ENCODE peak calls at places on chromosomes 6 and 20, in eight cellular contexts. F, R, N, B, J, U, Q and M are unnamed samples. For H3K4me1, the result is how much of the 10 kb centered on the place peaks cover.

GRCh38 chr6:47743744-47744143 is 38.1 kb upstream of the OPN5 start:
- DNase-seq in F (no peak), J (no peak), N (no peak), U (no peak), B (peak), R (no peak), Q (no peak), M (no peak)

GRCh38 chr6:24215068-24215467 is 89.1 kb downstream of the NRSN1 start:
- DNase-seq in N (no peak), Q (no peak), B (no peak), F (no peak), J (no peak), R (no peak), U (no peak), M (no peak)

GRCh38 chr6:133326584-133326983 is 85.4 kb downstream of the EYA4 start:
- DNase-seq in F (no peak), R (no peak), B (no peak), J (no peak), Q (no peak), N (no peak), U (no peak), M (no peak)

GRCh38 chr20:1894471-1894950 is 696 bp upstream of the SIRPA start:
- DNase-seq in N (peak), B (peak), R (no peak), U (peak), J (peak), F (peak), Q (peak), M (peak)

GRCh38 chr6:30258204-30258603 is 45.0 kb upstream of the TRIM26 start:
- DNase-seq in Q (no peak), N (no peak), F (no peak), U (no peak), J (no peak), B (no peak), R (no peak), M (no peak)

GRCh38 chr20:10596726-10597125 is 77.1 kb downstream of the JAG1 start:
- DNase-seq in Q (no peak), B (peak), U (no peak), R (no peak), F (no peak), J (peak), N (no peak), M (no peak)

GRCh38 chr6:26571592-26572296 is 25.0 kb upstream of the ABT1 start:
- DNase-seq in U (peak), F (peak), B (peak), J (peak), R (no peak), N (peak), Q (no peak), M (peak)

GRCh38 chr6:33049323-33049722 is 24.1 kb downstream of the HLA-DPA1 start:
- DNase-seq in U (no peak), F (no peak), R (no peak), N (no peak), B (no peak), J (no peak), Q (no peak), M (no peak)

GRCh38 chr20:44182135-44182765 is 4.7 kb downstream of the JPH2 start:
- DNase-seq in N (no peak), J (no peak), F (no peak), B (no peak), R (no peak), Q (no peak), U (no peak), M (no peak)

GRCh38 chr20:44185574-44185973 is 1.4 kb downstream of the JPH2 start:
- DNase-seq in B (no peak), Q (no peak), J (no peak), F (no peak), U (no peak), N (no peak), R (no peak), M (no peak)

GRCh38 chr20:44182863-44183262 is 4.1 kb downstream of the JPH2 start:
- DNase-seq in F (no peak), N (no peak), Q (no peak), U (no peak), B (no peak), J (no peak), R (no peak), M (no peak)

GRCh38 chr20:44181611-44182010 is 5.4 kb downstream of the JPH2 start:
- DNase-seq in J (no peak), U (no peak), F (no peak), R (no peak), N (no peak), B (no peak), Q (peak), M (peak)

DNA sequence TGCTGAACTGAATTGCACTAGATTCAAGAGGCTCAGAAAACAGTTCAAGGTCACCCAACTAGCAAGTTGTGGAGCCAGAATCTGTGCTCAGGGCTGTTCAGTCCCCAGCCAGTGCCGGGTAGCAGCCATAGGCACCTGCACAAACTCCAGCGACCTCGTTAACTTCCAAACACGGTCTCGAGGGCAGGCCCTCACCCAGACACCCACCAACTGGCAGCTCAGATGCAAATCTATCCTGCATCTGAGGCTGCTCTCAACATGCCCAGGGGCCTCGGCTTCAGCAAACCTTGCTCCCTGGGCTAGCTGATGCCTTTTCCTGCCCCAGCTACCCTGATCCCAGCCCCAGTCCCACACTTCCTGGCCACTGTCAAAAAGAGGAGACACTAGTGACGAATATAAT is 3.7 kb downstream of the JPH2 start:
- DNase-seq in F (no peak), J (no peak), Q (no peak), U (no peak), R (no peak), N (no peak), B (no peak), M (no peak)
- H3K4me1 ChIP-seq in F (under half), J (under half), Q (half or more), U (under half), R (under half), N (under half), B (under half), M (under half)

GRCh38 chr20:58649288-58650180 is 1.5 kb upstream of the STX16 start:
- DNase-seq in J (no peak), Q (no peak), R (no peak), N (peak), U (no peak), B (no peak), F (peak), M (peak)
- H3K4me3 ChIP-seq in J (no peak), Q (peak), R (peak), N (peak), U (peak), B (no peak), F (peak), M (peak)

DNA sequence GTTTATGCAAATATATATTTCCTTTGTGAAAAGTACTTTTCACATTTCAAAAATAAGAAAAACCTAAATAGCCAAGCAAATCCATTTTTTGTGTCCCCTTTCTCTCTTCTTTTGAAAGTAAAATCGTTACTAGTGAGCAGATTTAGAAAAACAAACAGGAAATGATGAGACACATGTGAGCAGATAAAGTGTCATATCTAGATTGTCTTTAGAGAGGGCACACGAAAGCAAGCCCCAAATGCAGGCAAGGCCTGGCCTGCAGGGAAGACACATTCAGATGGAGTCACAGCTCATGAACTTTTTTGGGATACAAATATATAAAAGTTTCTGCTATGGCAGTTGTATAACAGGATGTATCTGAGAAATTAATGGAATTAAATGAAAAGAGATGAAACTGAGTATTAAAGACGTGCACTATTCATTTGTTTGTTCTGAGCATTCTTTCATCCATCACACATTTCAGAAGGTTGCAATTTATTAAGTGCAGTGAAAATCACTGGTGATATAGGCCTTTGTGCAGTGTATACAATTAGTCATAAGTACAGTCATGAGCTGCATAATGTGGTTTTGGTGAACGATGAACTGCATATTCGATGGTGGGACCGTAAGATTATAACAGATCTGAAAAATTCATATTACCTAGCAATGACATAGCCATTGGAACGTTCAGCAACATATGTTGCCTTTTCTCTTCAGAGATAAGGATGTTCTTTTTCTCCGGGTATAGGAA is 101.4 kb downstream of the PACRG start:
- DNase-seq in F (no peak), N (no peak), U (no peak), J (no peak), R (no peak), B (no peak), Q (no peak), M (no peak)
- H3K4me1 ChIP-seq in F (under half), N (under half), U (under half), J (under half), R (under half), B (under half), Q (under half), M (under half)

GRCh38 chr6:169046483-169047192 is 207.0 kb downstream of the THBS2 start:
- DNase-seq in U (no peak), R (no peak), N (no peak), B (peak), F (no peak), J (peak), Q (no peak), M (no peak)

GRCh38 chr6:169051371-169051770 is 202.3 kb downstream of the THBS2 start:
- DNase-seq in N (no peak), J (peak), F (no peak), B (no peak), R (no peak), Q (no peak), U (no peak), M (no peak)

GRCh38 chr6:169048185-169048584 is 205.5 kb downstream of the THBS2 start:
- DNase-seq in U (no peak), F (no peak), J (no peak), Q (no peak), B (no peak), N (no peak), R (no peak), M (no peak)

GRCh38 chr6:169047345-169047744 is 206.3 kb downstream of the THBS2 start:
- DNase-seq in U (no peak), J (no peak), R (no peak), B (no peak), F (no peak), Q (no peak), N (no peak), M (no peak)

DNA sequence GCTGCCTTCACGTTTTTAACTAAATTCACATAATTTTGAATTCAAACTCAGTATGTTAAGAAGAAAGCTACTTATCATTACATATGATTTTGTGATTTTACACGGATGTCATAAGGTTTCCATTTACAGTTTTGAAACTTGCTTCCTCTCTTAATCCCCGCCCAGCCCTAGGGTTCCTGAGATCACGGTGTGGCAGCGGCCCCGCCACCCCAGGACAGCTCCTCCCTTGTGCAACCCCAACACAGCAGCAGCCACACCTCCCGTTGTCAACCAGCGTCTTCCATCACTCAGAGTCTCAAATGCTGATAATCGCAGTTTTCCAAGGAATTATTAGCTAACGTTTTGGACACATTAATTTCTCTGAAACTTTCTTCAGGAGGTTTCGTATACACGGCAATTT is 204.8 kb downstream of the THBS2 start:
- DNase-seq in U (no peak), N (no peak), J (no peak), B (no peak), F (no peak), Q (no peak), R (no peak), M (no peak)
- H3K4me3 ChIP-seq in U (no peak), N (no peak), J (no peak), B (no peak), F (no peak), Q (no peak), R (no peak), M (no peak)

GRCh38 chr6:34674268-34674639 is 22.3 kb downstream of the ILRUN start:
- DNase-seq in B (no peak), N (no peak), F (no peak), J (no peak), Q (no peak), R (no peak), U (no peak), M (no peak)
- H3K4me1 ChIP-seq in B (under half), N (half or more), F (under half), J (under half), Q (under half), R (under half), U (under half), M (under half)